ENCODE peak calls at places on chromosomes 2 and 18, in ten cellular contexts. W is Peyer's patch, D is gastrocnemius medialis, Q is right lobe of liver, Y is H54, C is heart left ventricle, R is prostate gland, T is HCT116, O is breast epithelium, G is GM12891. S is an unnamed sample.

GRCh38 chr2:190023860-190024259 is 38.7 kb downstream of the MSTN start:
- DNase-seq in G (no peak), C (no peak), Y (peak; percentile 7), R (no peak), W (no peak), T (peak; percentile 60), O (no peak), D (no peak), Q (no peak), S (peak; percentile 75)

GRCh38 chr2:3480352-3481010 is 38.9 kb downstream of the ADI1 start:
- DNase-seq in T (no peak), C (no peak), W (peak; percentile 91), Y (no peak), G (no peak), Q (peak; percentile 91), O (no peak), D (no peak), R (no peak), S (no peak)

GRCh38 chr2:65686928-65687521 is 254.6 kb upstream of the SPRED2 start:
- DNase-seq in W (no peak), T (no peak), Y (no peak), D (no peak), C (no peak), G (no peak), O (no peak), Q (no peak), R (no peak), S (no peak)

GRCh38 chr2:44051948-44052347 is 56.2 kb upstream of the LRPPRC start:
- DNase-seq in D (no peak), R (no peak), Q (no peak), O (no peak), G (no peak), Y (no peak), W (no peak), C (no peak), T (no peak), S (no peak)

GRCh38 chr2:159292157-159292556 is 5.7 kb upstream of the WDSUB1 start:
- DNase-seq in T (no peak), Q (no peak), Y (no peak), O (no peak), G (no peak), R (no peak), W (no peak), D (no peak), C (no peak), S (no peak)

GRCh38 chr2:229610871-229611270 is 103.5 kb downstream of the DNER start:
- DNase-seq in Q (no peak), Y (no peak), G (no peak), C (no peak), O (no peak), T (no peak), W (no peak), D (no peak), R (no peak), S (no peak)

GRCh38 chr2:188870289-188870688 is 103.9 kb upstream of the COL3A1 start:
- DNase-seq in T (no peak), Y (no peak), W (no peak), R (no peak), Q (no peak), C (no peak), D (no peak), O (no peak), G (no peak), S (no peak)

GRCh38 chr2:173896755-173897154 is 68.4 kb downstream of the SP3 start:
- DNase-seq in T (no peak), G (no peak), D (no peak), Q (no peak), R (no peak), W (no peak), O (no peak), C (no peak), Y (no peak), S (no peak)

GRCh38 chr18:58862851-58863538 is 1.7 kb upstream of the ZNF532 start:
- DNase-seq in O (no peak), D (no peak), R (no peak), C (peak; percentile 39), T (peak; percentile 6), W (peak; percentile 55), G (peak; percentile 49), Q (no peak), Y (peak; percentile 26), S (peak; percentile 25)

GRCh38 chr2:69566669-69567068 is 76.9 kb downstream of the AAK1 start:
- DNase-seq in R (no peak), G (no peak), Q (no peak), D (no peak), W (no peak), T (no peak), O (no peak), Y (no peak), C (no peak), S (no peak)

GRCh38 chr2:26541401-26542193 is 63.7 kb upstream of the OTOF start:
- DNase-seq in Y (no peak), W (no peak), D (no peak), T (no peak), Q (peak; percentile 8), C (no peak), O (no peak), R (no peak), G (no peak), S (no peak)

GRCh38 chr2:33370886-33371285 is 105.6 kb upstream of the RASGRP3 start:
- DNase-seq in T (no peak), C (no peak), G (no peak), W (no peak), R (no peak), D (no peak), Q (no peak), Y (no peak), O (no peak), S (no peak)

GRCh38 chr2:1586946-1587840 is 157.1 kb downstream of the PXDN start:
- DNase-seq in T (no peak), R (no peak), W (no peak), O (no peak), G (no peak), D (no peak), Y (peak; percentile 59), Q (no peak), C (no peak), S (no peak)

GRCh38 chr2:145652992-145653545 is 1133.2 kb upstream of the ZEB2 start:
- DNase-seq in C (no peak), O (no peak), R (no peak), G (no peak), Y (no peak), Q (no peak), T (no peak), D (no peak), W (no peak), S (no peak)

GRCh38 chr2:131046580-131047274 is 46.5 kb downstream of the FAM168B start:
- DNase-seq in W (no peak), R (no peak), G (no peak), Y (no peak), T (no peak), O (no peak), C (no peak), D (no peak), Q (no peak), S (no peak)
- TF ChIP-seq POLR2A in W (no peak), R (no peak), G (no peak), Y (no peak), T (no peak), O (no peak), C (no peak), D (no peak), Q (no peak), S (no peak)

DNA sequence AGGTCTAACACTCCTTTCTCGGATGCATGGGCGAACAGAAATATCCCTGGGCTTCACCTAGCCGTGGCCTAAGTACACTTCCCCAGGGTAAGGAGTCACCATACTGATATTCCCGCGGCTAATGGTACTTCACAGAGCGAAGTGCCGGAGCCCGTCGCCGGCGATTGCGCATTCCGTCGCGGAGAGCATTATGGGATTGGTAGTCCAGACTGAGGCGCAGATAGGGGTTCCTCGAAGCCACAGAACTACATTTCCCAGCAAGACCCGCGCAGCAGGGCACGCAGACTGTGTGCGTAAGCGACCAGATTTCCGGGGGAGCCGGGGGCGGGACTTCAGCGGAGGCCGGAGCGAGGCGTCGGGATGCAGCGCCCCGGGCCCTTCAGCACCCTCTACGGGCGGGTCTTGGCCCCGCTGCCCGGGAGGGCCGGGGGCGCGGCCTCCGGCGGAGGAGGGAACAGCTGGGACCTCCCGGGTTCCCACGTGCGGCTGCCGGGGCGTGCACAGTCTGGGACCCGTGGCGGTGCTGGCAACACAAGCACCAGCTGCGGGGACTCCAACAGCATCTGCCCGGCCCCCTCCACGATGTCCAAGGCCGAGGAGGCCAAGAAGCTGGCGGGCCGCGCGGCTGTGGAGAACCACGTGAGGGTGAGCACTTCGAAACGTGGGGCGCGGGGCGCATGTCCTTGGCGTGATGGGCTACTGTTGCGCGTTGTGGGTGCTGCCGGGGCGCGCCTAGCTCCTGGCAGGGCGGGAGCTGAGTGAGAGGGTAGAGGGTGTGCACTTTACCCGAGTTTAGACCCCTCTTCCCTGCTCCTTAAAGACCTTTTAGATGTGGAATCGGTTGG is at the start of gene RPIA:
- DNase-seq in Q (peak; percentile 100), Y (peak; percentile 90), C (peak; percentile 99), R (peak; percentile 98), T (peak; percentile 96), D (peak; percentile 99), W (peak; percentile 100), O (peak; percentile 95), G (peak; percentile 88), S (peak; percentile 99)
- TF ChIP-seq POLR2A in Q (peak; percentile 76), Y (peak; percentile 45), C (no peak), R (peak; percentile 42), T (peak; percentile 74), D (peak; percentile 86), W (peak; percentile 79), O (no peak), G (peak; percentile 86), S (peak; percentile 87)

GRCh38 chr2:176122633-176123482 is at the start of gene HOXD9:
- DNase-seq in D (peak; percentile 53), Q (no peak), C (no peak), Y (no peak), G (no peak), R (no peak), O (no peak), T (no peak), W (peak; percentile 77), S (peak; percentile 25)
- TF ChIP-seq POLR2A in D (no peak), Q (no peak), C (no peak), Y (no peak), G (no peak), R (no peak), O (no peak), T (no peak), W (no peak), S (no peak)

GRCh38 chr2:110103060-110103961 is 12.3 kb downstream of the MALL start:
- DNase-seq in O (no peak), C (no peak), Y (no peak), W (peak; percentile 91), R (no peak), D (no peak), Q (no peak), G (no peak), T (no peak), S (no peak)

GRCh38 chr2:110104025-110104771 is 11.4 kb downstream of the MALL start:
- DNase-seq in G (no peak), D (no peak), R (no peak), W (no peak), Q (no peak), T (no peak), O (no peak), Y (no peak), C (no peak), S (no peak)

GRCh38 chr2:110106642-110107041 is 9.0 kb downstream of the MALL start:
- DNase-seq in W (no peak), T (peak; percentile 59), Q (no peak), R (peak; percentile 76), D (no peak), C (no peak), Y (no peak), O (no peak), G (no peak), S (no peak)

GRCh38 chr2:110105608-110106467 is 9.8 kb downstream of the MALL start:
- DNase-seq in O (no peak), W (peak; percentile 84), T (peak; percentile 97), Q (no peak), G (no peak), Y (peak; percentile 67), D (no peak), C (no peak), R (peak; percentile 67), S (no peak)

GRCh38 chr2:110105183-110105582 is 10.4 kb downstream of the MALL start:
- DNase-seq in O (no peak), R (no peak), G (no peak), Y (no peak), C (no peak), Q (no peak), D (no peak), T (no peak), W (no peak), S (no peak)
- TF ChIP-seq POLR2A in O (no peak), R (no peak), G (no peak), Y (no peak), C (no peak), Q (no peak), D (no peak), T (no peak), W (no peak), S (no peak)

S was measured in erythroblast.